ENCODE peak calls at places on chromosomes 6 and 20, in four cellular contexts. R is activated CD4-positive, alpha-beta T cell treated with anti-CD3 and anti-CD28 coated beads for 1 hour; B is RCC 7860; N is hypothalamus. V is an unnamed sample.

GRCh38 chr6:169577236-169577635 is 124.6 kb downstream of the WDR27 start:
- DNase-seq in R (no peak), B (no peak), N (no peak), V (no peak)

GRCh38 chr20:50041238-50041915 is 58.6 kb downstream of the SNAI1 start:
- DNase-seq in R (no peak), B (no peak), N (no peak), V (no peak)

GRCh38 chr6:14674867-14675648 is 557.5 kb downstream of the CD83 start:
- DNase-seq in R (no peak), B (no peak), N (no peak), V (no peak)

GRCh38 chr6:70079241-70079640 is 212.9 kb downstream of the COL19A1 start:
- DNase-seq in R (no peak), B (no peak), N (no peak), V (no peak)

GRCh38 chr20:19129976-19130612 is 82.3 kb upstream of the SLC24A3 start:
- DNase-seq in R (no peak), B (no peak), N (no peak), V (no peak)

GRCh38 chr6:148269386-148269785 is 73.3 kb upstream of the SASH1 start:
- DNase-seq in R (no peak), B (no peak), N (no peak), V (no peak)

GRCh38 chr6:155314773-155315515 is 660 bp upstream of the TFB1M start:
- DNase-seq in R (peak; percentile 18), B (peak; percentile 68), N (no peak), V (peak; percentile 71)

GRCh38 chr6:37868447-37868825 is 48.9 kb downstream of the ZFAND3 start:
- DNase-seq in R (no peak), B (peak; percentile 54), N (no peak), V (no peak)

GRCh38 chr6:116507324-116507723 is 4.1 kb upstream of the CALHM5 start:
- DNase-seq in R (no peak), B (no peak), N (no peak), V (no peak)

GRCh38 chr6:63740709-63741108 is 105.1 kb downstream of the PHF3 start:
- DNase-seq in R (no peak), B (peak; percentile 25), N (no peak), V (no peak)

GRCh38 chr6:73207221-73207837 is 18.0 kb downstream of the KHDC1L start:
- DNase-seq in R (no peak), B (no peak), N (no peak), V (no peak)

GRCh38 chr6:80523531-80523970 is 417.1 kb downstream of the BCKDHB start:
- DNase-seq in R (no peak), B (no peak), N (no peak), V (no peak)

GRCh38 chr6:170293881-170294755 is 3.2 kb upstream of the DLL1 start:
- DNase-seq in R (no peak), B (no peak), N (no peak), V (no peak)

GRCh38 chr20:46483879-46484278 is 29.5 kb downstream of the ZNF334 start:
- DNase-seq in R (no peak), B (no peak), N (no peak), V (no peak)

GRCh38 chr6:46734867-46735719 is at the start of gene PLA2G7:
- DNase-seq in R (no peak), B (no peak), N (no peak), V (peak; percentile 71)

GRCh38 chr6:50602191-50602810 is 111.0 kb upstream of the TFAP2D start:
- DNase-seq in R (no peak), B (no peak), N (no peak), V (no peak)

GRCh38 chr20:46572181-46572580 is 21.7 kb upstream of the OCSTAMP start:
- DNase-seq in R (no peak), B (no peak), N (peak; percentile 86), V (no peak)

GRCh38 chr6:150499882-150500312 is 99.8 kb upstream of the PLEKHG1 start:
- DNase-seq in R (no peak), B (no peak), N (no peak), V (no peak)

GRCh38 chr20:19976595-19977372 is 40.4 kb upstream of the NAA20 start:
- DNase-seq in R (no peak), B (peak; percentile 81), N (peak; percentile 27), V (peak; percentile 84)

GRCh38 chr6:54801669-54802068 is 44.9 kb upstream of the FAM83B start:
- DNase-seq in R (no peak), B (peak; percentile 46), N (no peak), V (no peak)

GRCh38 chr6:160005861-160006540 is 37.1 kb downstream of the IGF2R start:
- DNase-seq in R (no peak), B (no peak), N (no peak), V (peak; percentile 72)

GRCh38 chr6:166221636-166222035 is 54.0 kb upstream of the TBXT start:
- DNase-seq in R (no peak), B (no peak), N (no peak), V (no peak)

GRCh38 chr20:43508106-43508505 is 609 bp downstream of the L3MBTL1 start:
- DNase-seq in R (no peak), B (no peak), N (no peak), V (no peak)

GRCh38 chr6:150336299-150336698 is 32.5 kb upstream of the IYD start:
- DNase-seq in R (no peak), B (no peak), N (no peak), V (no peak)